ENCODE peak calls at places on chromosomes 4 and X, in six cellular contexts. Y is NCI-H1436; H is iPS-NIHi11; C is AG04450; J is stimulated activated CD4-positive, alpha-beta T cell treated with anti-CD3 and anti-CD28 coated beads, Interleukin-4, amount 100 ng/mL, for 48 hours; Z is hypothalamus. V is an unnamed sample.

GRCh38 chr4:8110071-8110986 is 48.3 kb downstream of the ABLIM2 start:
- DNase-seq in Y (no peak), H (peak), C (no peak), J (peak), Z (no peak), V (peak)

GRCh38 chr4:144531841-144532240 is 114.1 kb upstream of the HHIP start:
- DNase-seq in Y (no peak), H (no peak), C (no peak), J (no peak), Z (no peak), V (no peak)

GRCh38 chr4:76943129-76943620 is 6.4 kb upstream of the SEPTIN11 start:
- DNase-seq in Y (no peak), H (no peak), C (no peak), J (no peak), Z (no peak), V (no peak)

GRCh38 chr4:2558301-2558700 is 21.9 kb downstream of the FAM193A start:
- DNase-seq in Y (no peak), H (no peak), C (no peak), J (no peak), Z (no peak), V (no peak)

GRCh38 chrX:20320461-20321159 is 53.9 kb upstream of the RPS6KA3 start:
- DNase-seq in Y (no peak), H (no peak), C (no peak), J (no peak), Z (peak), V (no peak)

GRCh38 chr4:114312349-114312748 is 286.3 kb upstream of the UGT8 start:
- DNase-seq in Y (peak), H (no peak), C (no peak), J (no peak), Z (no peak), V (peak)

GRCh38 chr4:92303621-92304027 is at the start of gene GRID2:
- DNase-seq in Y (no peak), H (peak), C (no peak), J (no peak), Z (peak), V (peak)

GRCh38 chr4:152259866-152260265 is 276.0 kb downstream of the FBXW7 start:
- DNase-seq in Y (no peak), H (no peak), C (no peak), J (no peak), Z (no peak), V (no peak)

GRCh38 chr4:62531731-62532130 is 1331.6 kb downstream of the ADGRL3 start:
- DNase-seq in Y (no peak), H (peak), C (no peak), J (no peak), Z (no peak), V (peak)

GRCh38 chrX:83419030-83419792 is 88.9 kb upstream of the POU3F4 start:
- DNase-seq in Y (no peak), H (no peak), C (no peak), J (no peak), Z (no peak), V (no peak)

GRCh38 chrX:48548871-48549270 is 9.4 kb downstream of the TBC1D25 start:
- DNase-seq in Y (no peak), H (no peak), C (no peak), J (no peak), Z (no peak), V (no peak)

GRCh38 chr4:105815701-105816100 is 79.6 kb upstream of the NPNT start:
- DNase-seq in Y (no peak), H (no peak), C (no peak), J (no peak), Z (no peak), V (no peak)

GRCh38 chr4:137393043-137393442 is 139.3 kb downstream of the PCDH18 start:
- DNase-seq in Y (no peak), H (no peak), C (no peak), J (no peak), Z (no peak), V (peak)